ENCODE peak calls at places on chromosomes 6 and 20, in nine cellular contexts. R is GM13976; D is stromal cell of bone marrow; J is activated gamma-delta T cell treated with Interleukin-2 at 50 U/mL for 16 hours; X is activated CD4-positive, alpha-beta T cell treated with anti-CD3 and anti-CD28 coated beads, Interleukin-2, amount 50 U/mL, for 1 hour; P is skeletal muscle cell; M is hippocampal formation; Z is pons; K is posterior cingulate gyrus. O is an unnamed sample.

GRCh38 chr20:57648878-57649616 is 28.8 kb upstream of the ZBP1 start:
- DNase-seq in R (peak; percentile 6), D (no peak), J (no peak), X (no peak), P (no peak), M (no peak), Z (no peak), K (no peak), O (no peak)

GRCh38 chr6:14894105-14894504 is 351.8 kb upstream of the JARID2 start:
- DNase-seq in R (no peak), D (no peak), J (no peak), X (no peak), P (no peak), M (no peak), Z (no peak), K (no peak), O (no peak)

GRCh38 chr20:63651942-63652191 is 1.4 kb downstream of the STMN3 start:
- DNase-seq in R (no peak), D (no peak), J (no peak), X (peak; percentile 53), P (no peak), M (no peak), Z (no peak), K (no peak), O (no peak)

GRCh38 chr20:31760457-31761240 is 21.6 kb downstream of the TPX2 start:
- DNase-seq in R (no peak), D (peak; percentile 28), J (no peak), X (no peak), P (peak; percentile 43), M (no peak), Z (no peak), K (no peak), O (peak; percentile 68)

GRCh38 chr6:42929928-42930360 is 664 bp downstream of the CNPY3 start:
- DNase-seq in R (peak; percentile 81), D (peak; percentile 64), J (no peak), X (peak; percentile 43), P (peak; percentile 40), M (no peak), Z (peak; percentile 86), K (no peak), O (no peak)

GRCh38 chr20:61581825-61582188 is 329.7 kb downstream of the CDH4 start:
- DNase-seq in R (no peak), D (no peak), J (no peak), X (no peak), P (no peak), M (no peak), Z (no peak), K (peak; percentile 70), O (no peak)

GRCh38 chr6:110198561-110198960 is 18.3 kb downstream of the CDC40 start:
- DNase-seq in R (no peak), D (no peak), J (no peak), X (no peak), P (no peak), M (no peak), Z (no peak), K (no peak), O (no peak)

GRCh38 chr20:38866265-38867061 is 59.8 kb upstream of the FAM83D start:
- DNase-seq in R (no peak), D (no peak), J (no peak), X (no peak), P (no peak), M (no peak), Z (no peak), K (no peak), O (no peak)

GRCh38 chr6:111983197-111983596 is 70.7 kb upstream of the CCN6 start:
- DNase-seq in R (no peak), D (no peak), J (no peak), X (no peak), P (no peak), M (no peak), Z (no peak), K (no peak), O (no peak)

GRCh38 chr20:58102252-58102651 is 126.2 kb downstream of the ANKRD60 start:
- DNase-seq in R (no peak), D (no peak), J (no peak), X (no peak), P (peak; percentile 60), M (no peak), Z (no peak), K (no peak), O (no peak)

GRCh38 chr6:160424256-160424655 is 76.1 kb downstream of the SLC22A3 start:
- DNase-seq in R (no peak), D (no peak), J (no peak), X (no peak), P (no peak), M (no peak), Z (no peak), K (no peak), O (no peak)

GRCh38 chr6:37766717-37767116 is 52.8 kb upstream of the ZFAND3 start:
- DNase-seq in R (no peak), D (no peak), J (no peak), X (no peak), P (no peak), M (no peak), Z (no peak), K (no peak), O (no peak)

GRCh38 chr6:77030929-77031674 is 432.2 kb downstream of the HTR1B start:
- DNase-seq in R (no peak), D (no peak), J (no peak), X (no peak), P (no peak), M (no peak), Z (no peak), K (no peak), O (no peak)

GRCh38 chr6:45426251-45426650 is 48.5 kb upstream of the SUPT3H start:
- DNase-seq in R (no peak), D (no peak), J (no peak), X (no peak), P (no peak), M (no peak), Z (no peak), K (no peak), O (no peak)

GRCh38 chr20:24677626-24678328 is 208.3 kb downstream of the SYNDIG1 start:
- DNase-seq in R (no peak), D (no peak), J (no peak), X (no peak), P (no peak), M (no peak), Z (no peak), K (peak; percentile 60), O (no peak)

GRCh38 chr6:63509652-63510352 is 62.5 kb upstream of the LOC128125822 start:
- DNase-seq in R (no peak), D (no peak), J (no peak), X (no peak), P (peak; percentile 77), M (no peak), Z (no peak), K (no peak), O (peak; percentile 67)

GRCh38 chr6:147578159-147578558 is 69.7 kb downstream of the SAMD5 start:
- DNase-seq in R (no peak), D (no peak), J (no peak), X (no peak), P (no peak), M (no peak), Z (no peak), K (no peak), O (no peak)

GRCh38 chr20:53081916-53082863 is 110.0 kb downstream of the TSHZ2 start:
- DNase-seq in R (no peak), D (no peak), J (no peak), X (no peak), P (no peak), M (no peak), Z (no peak), K (no peak), O (no peak)

GRCh38 chr6:43495409-43495941 is 14.7 kb downstream of the LRRC73 start:
- DNase-seq in R (no peak), D (no peak), J (no peak), X (no peak), P (no peak), M (no peak), Z (no peak), K (peak; percentile 74), O (peak; percentile 15)

GRCh38 chr20:19773471-19773870 is 15.4 kb downstream of the RIN2 start:
- DNase-seq in R (no peak), D (no peak), J (no peak), X (no peak), P (no peak), M (no peak), Z (no peak), K (no peak), O (no peak)

GRCh38 chr6:150380256-150380655 is 11.4 kb downstream of the IYD start:
- DNase-seq in R (no peak), D (peak; percentile 16), J (no peak), X (no peak), P (no peak), M (no peak), Z (no peak), K (no peak), O (no peak)

GRCh38 chr6:89940225-89941027 is 46.2 kb downstream of the GJA10 start:
- DNase-seq in R (peak; percentile 74), D (peak; percentile 72), J (peak; percentile 64), X (peak; percentile 67), P (peak; percentile 58), M (peak; percentile 66), Z (peak; percentile 96), K (peak; percentile 95), O (peak; percentile 85)

GRCh38 chr20:49894073-49894470 is 21.3 kb downstream of the SPATA2 start:
- DNase-seq in R (peak; percentile 64), D (no peak), J (no peak), X (no peak), P (no peak), M (no peak), Z (no peak), K (no peak), O (no peak)

GRCh38 chr6:44739163-44739562 is 351.7 kb downstream of the CDC5L start:
- DNase-seq in R (no peak), D (peak; percentile 25), J (no peak), X (no peak), P (no peak), M (no peak), Z (no peak), K (no peak), O (no peak)